ENCODE peak calls at places on chromosome 21, in nine cellular contexts. A is dermis microvascular lymphatic vessel endothelial cell, E is nucleus accumbens, N is suprapubic skin, F is sigmoid colon, I is NCI-H2171, B is GM20000, O is AG20443, C is SJCRH30. V is an unnamed sample.

GRCh38 chr21:17622018-17622417 is 9.3 kb upstream of the BTG3 start:
- DNase-seq in C (no peak), A (no peak), I (no peak), B (no peak), N (no peak), F (no peak), E (no peak), O (no peak), V (no peak)

GRCh38 chr21:40768056-40768455 is 78.9 kb downstream of the DSCAM start:
- DNase-seq in C (no peak), B (no peak), E (no peak), O (no peak), I (peak), A (no peak), N (no peak), F (no peak), V (no peak)

GRCh38 chr21:42534361-42534900 is 20.8 kb downstream of the SLC37A1 start:
- DNase-seq in O (no peak), I (no peak), C (no peak), A (no peak), B (no peak), N (peak), E (no peak), F (peak), V (peak)

GRCh38 chr21:34205811-34206635 is 132.6 kb downstream of the MRPS6 start:
- DNase-seq in I (peak), E (no peak), O (no peak), F (no peak), B (peak), C (no peak), N (no peak), A (no peak), V (peak)

GRCh38 chr21:45072166-45072962 is 2.0 kb upstream of the ADARB1 start:
- DNase-seq in I (no peak), F (peak), N (no peak), B (no peak), E (no peak), C (no peak), A (no peak), O (no peak), V (no peak)

GRCh38 chr21:45086342-45086958 is 12.1 kb downstream of the ADARB1 start:
- DNase-seq in N (no peak), E (no peak), F (no peak), O (no peak), A (no peak), C (no peak), I (no peak), B (no peak), V (no peak)

GRCh38 chr21:37710555-37711293 is 205.5 kb downstream of the KCNJ6 start:
- DNase-seq in O (no peak), B (no peak), C (peak), A (no peak), N (no peak), E (no peak), I (no peak), F (no peak), V (no peak)

GRCh38 chr21:43624343-43624742 is 34.9 kb downstream of the HSF2BP start:
- DNase-seq in F (no peak), E (no peak), O (no peak), A (no peak), N (no peak), I (no peak), B (no peak), C (no peak), V (no peak)

GRCh38 chr21:43196789-43197188 is 28.0 kb downstream of the CRYAA start:
- DNase-seq in F (peak), C (no peak), E (no peak), N (peak), I (peak), B (no peak), O (no peak), A (no peak), V (no peak)

GRCh38 chr21:29849735-29850176 is 90.0 kb downstream of the GRIK1 start:
- DNase-seq in I (peak), C (peak), A (peak), F (no peak), O (peak), B (peak), N (no peak), E (peak), V (peak)

GRCh38 chr21:44304846-44305245 is 5.0 kb downstream of the PFKL start:
- DNase-seq in C (peak), N (no peak), O (peak), B (peak), F (no peak), E (peak), A (peak), I (peak), V (peak)

GRCh38 chr21:41269535-41269934 is 47.1 kb upstream of the FAM3B start:
- DNase-seq in A (no peak), C (no peak), O (no peak), F (no peak), B (no peak), I (no peak), E (no peak), N (no peak), V (no peak)

GRCh38 chr21:32641715-32642698 is 29.8 kb upstream of the CFAP298 start:
- DNase-seq in O (no peak), N (no peak), B (no peak), A (no peak), I (no peak), F (no peak), E (no peak), C (no peak), V (no peak)

GRCh38 chr21:45864436-45864835 is 117.1 kb upstream of the COL6A1 start:
- DNase-seq in A (no peak), N (no peak), B (no peak), E (no peak), C (no peak), O (peak), I (no peak), F (no peak), V (no peak)

GRCh38 chr21:15604424-15604823 is 125.4 kb upstream of the USP25 start:
- DNase-seq in I (no peak), O (peak), N (no peak), B (no peak), E (no peak), A (peak), C (peak), F (no peak), V (no peak)

GRCh38 chr21:29105218-29105617 is 25.2 kb upstream of the MAP3K7CL start:
- DNase-seq in E (no peak), B (no peak), A (no peak), F (no peak), I (no peak), C (no peak), N (no peak), O (peak), V (no peak)

GRCh38 chr21:15743593-15743992 is 13.8 kb downstream of the USP25 start:
- DNase-seq in C (no peak), E (no peak), F (no peak), N (no peak), B (no peak), I (no peak), A (no peak), O (no peak), V (no peak)

GRCh38 chr21:27108228-27108627 is 141.3 kb upstream of the ADAMTS5 start:
- DNase-seq in C (no peak), O (no peak), B (no peak), E (no peak), A (no peak), I (no peak), N (no peak), F (no peak), V (no peak)

V was measured in GM12865.